ENCODE peak calls at places on chromosomes 5 and 9, in five cellular contexts. One of them, this sample, is unnamed.
A peak's percentile ranks its signal among the peaks of the same experiment; 100 is the strongest.

GRCh38 chr5:149367249-149367971 is 9.6 kb downstream of the PCYOX1L start:
- DNase-seq in foreskin melanocyte: peak; percentile 68
- DNase-seq in endothelial cell: peak; percentile 78
- DNase-seq in DMS 273 treated with DMSO at 0.1 percent for 48 hours: peak; percentile 57
- DNase-seq in A549: peak; percentile 82
- DNase-seq in this sample: peak; percentile 87

GRCh38 chr9:87267701-87268100 is 230.0 kb upstream of the DAPK1 start:
- DNase-seq in A549: no peak
- DNase-seq in endothelial cell: no peak
- DNase-seq in foreskin melanocyte: no peak
- DNase-seq in DMS 273 treated with DMSO at 0.1 percent for 48 hours: no peak
- DNase-seq in this sample: no peak

GRCh38 chr5:175687231-175687701 is 29.4 kb downstream of the HRH2 start:
- DNase-seq in DMS 273 treated with DMSO at 0.1 percent for 48 hours: no peak
- DNase-seq in foreskin melanocyte: no peak
- DNase-seq in endothelial cell: no peak
- DNase-seq in A549: no peak
- DNase-seq in this sample: no peak

GRCh38 chr5:126402591-126402990 is 20.6 kb upstream of the GRAMD2B start:
- DNase-seq in endothelial cell: no peak
- DNase-seq in DMS 273 treated with DMSO at 0.1 percent for 48 hours: no peak
- DNase-seq in A549: no peak
- DNase-seq in foreskin melanocyte: no peak
- DNase-seq in this sample: no peak

GRCh38 chr5:136212252-136212721 is 19.3 kb upstream of the SMIM32 start:
- DNase-seq in A549: peak; percentile 50
- DNase-seq in DMS 273 treated with DMSO at 0.1 percent for 48 hours: no peak
- DNase-seq in foreskin melanocyte: no peak
- DNase-seq in endothelial cell: peak; percentile 63
- DNase-seq in this sample: peak; percentile 77

GRCh38 chr9:82271099-82271498 is 282.5 kb downstream of the SPATA31D1 start:
- DNase-seq in DMS 273 treated with DMSO at 0.1 percent for 48 hours: no peak
- DNase-seq in endothelial cell: no peak
- DNase-seq in foreskin melanocyte: no peak
- DNase-seq in A549: no peak
- DNase-seq in this sample: no peak

GRCh38 chr5:57777174-57777581 is 294.6 kb upstream of the ACTBL2 start:
- DNase-seq in A549: no peak
- DNase-seq in foreskin melanocyte: no peak
- DNase-seq in DMS 273 treated with DMSO at 0.1 percent for 48 hours: no peak
- DNase-seq in endothelial cell: no peak
- DNase-seq in this sample: no peak

GRCh38 chr5:135236187-135236835 is 162.7 kb downstream of the MACROH2A1 start:
- DNase-seq in DMS 273 treated with DMSO at 0.1 percent for 48 hours: no peak
- DNase-seq in A549: no peak
- DNase-seq in foreskin melanocyte: no peak
- DNase-seq in endothelial cell: no peak
- DNase-seq in this sample: no peak

GRCh38 chr9:94623253-94623652 is 16.1 kb downstream of the FBP1 start:
- DNase-seq in DMS 273 treated with DMSO at 0.1 percent for 48 hours: no peak
- DNase-seq in endothelial cell: peak; percentile 63
- DNase-seq in foreskin melanocyte: no peak
- DNase-seq in A549: peak; percentile 66
- DNase-seq in this sample: peak; percentile 79

GRCh38 chr5:136769900-136770684 is 404.7 kb upstream of the TRPC7 start:
- DNase-seq in endothelial cell: peak; percentile 83
- DNase-seq in foreskin melanocyte: peak; percentile 29
- DNase-seq in A549: peak; percentile 70
- DNase-seq in DMS 273 treated with DMSO at 0.1 percent for 48 hours: peak; percentile 16
- DNase-seq in this sample: peak; percentile 85

GRCh38 chr5:120655828-120656435 is 191.8 kb downstream of the PRR16 start:
- DNase-seq in DMS 273 treated with DMSO at 0.1 percent for 48 hours: no peak
- DNase-seq in endothelial cell: peak; percentile 51
- DNase-seq in foreskin melanocyte: peak; percentile 11
- DNase-seq in A549: peak; percentile 33
- DNase-seq in this sample: peak; percentile 59

This sample was measured in WTC11.